ENCODE peak calls at places on chromosomes 6 and 20, in eight cellular contexts. E is psoas muscle; Q is activated T-cell treated with anti-CD3 and anti-CD28 coated beads, Interleukin-2, amount 50 U/mL, for 48 hours; U is DMS79 treated with DMSO at 0.1 percent for 48 hours; L is CD4-positive, CD25-positive, alpha-beta regulatory T cell; C is C1 segment of cervical spinal cord; Z is T follicular helper cell; R is naive thymus-derived CD4-positive, alpha-beta T cell. J is an unnamed sample.

GRCh38 chr20:58829531-58829941 is 21.2 kb downstream of the GNAS-AS1 start:
- DNase-seq in E (peak), Q (no peak), U (peak), L (no peak), C (peak), Z (no peak), R (no peak), J (no peak)

GRCh38 chr20:5658897-5659296 is 91.3 kb upstream of the SHLD1 start:
- DNase-seq in E (peak), Q (peak), U (peak), L (peak), C (no peak), Z (peak), R (peak), J (peak)

GRCh38 chr6:44621846-44622245 is 234.3 kb downstream of the CDC5L start:
- DNase-seq in E (no peak), Q (no peak), U (no peak), L (no peak), C (no peak), Z (no peak), R (no peak), J (no peak)

GRCh38 chr20:45892828-45893500 is 1.8 kb downstream of the CTSA start:
- DNase-seq in E (no peak), Q (no peak), U (no peak), L (peak), C (no peak), Z (no peak), R (no peak), J (no peak)

GRCh38 chr20:38961530-38962043 is 557 bp upstream of the DHX35 start:
- DNase-seq in E (no peak), Q (no peak), U (peak), L (no peak), C (no peak), Z (no peak), R (no peak), J (no peak)

GRCh38 chr20:11912664-11913415 is 4.9 kb upstream of the BTBD3 start:
- DNase-seq in E (no peak), Q (no peak), U (no peak), L (no peak), C (no peak), Z (no peak), R (no peak), J (no peak)

GRCh38 chr6:47047097-47047478 is 5.0 kb upstream of the ADGRF1 start:
- DNase-seq in E (no peak), Q (no peak), U (no peak), L (no peak), C (no peak), Z (no peak), R (no peak), J (no peak)

GRCh38 chr6:119137194-119138072 is 59.0 kb upstream of the FAM184A start:
- DNase-seq in E (no peak), Q (no peak), U (no peak), L (no peak), C (no peak), Z (no peak), R (no peak), J (no peak)

GRCh38 chr6:7215140-7215539 is 97.9 kb downstream of the SSR1 start:
- DNase-seq in E (peak), Q (no peak), U (no peak), L (no peak), C (no peak), Z (no peak), R (no peak), J (no peak)

GRCh38 chr6:72350256-72350875 is 271.5 kb upstream of the KCNQ5 start:
- DNase-seq in E (no peak), Q (no peak), U (no peak), L (no peak), C (no peak), Z (no peak), R (no peak), J (no peak)

GRCh38 chr6:67141012-67141411 is 1434.0 kb upstream of the EYS start:
- DNase-seq in E (no peak), Q (no peak), U (no peak), L (no peak), C (no peak), Z (no peak), R (no peak), J (no peak)

GRCh38 chr20:38127011-38127621 is 38.0 kb downstream of the TGM2 start:
- DNase-seq in E (peak), Q (no peak), U (no peak), L (no peak), C (no peak), Z (no peak), R (no peak), J (no peak)

GRCh38 chr6:5706094-5707033 is 300.4 kb downstream of the NRN1 start:
- DNase-seq in E (no peak), Q (no peak), U (no peak), L (peak), C (no peak), Z (no peak), R (peak), J (no peak)

GRCh38 chr20:49983848-49984408 is 1.1 kb downstream of the SNAI1 start:
- DNase-seq in E (no peak), Q (no peak), U (no peak), L (no peak), C (peak), Z (no peak), R (no peak), J (no peak)

GRCh38 chr6:158417760-158418098 is 105.5 kb downstream of the TULP4 start:
- DNase-seq in E (no peak), Q (no peak), U (no peak), L (no peak), C (no peak), Z (no peak), R (no peak), J (no peak)

GRCh38 chr6:12909828-12910227 is 193.3 kb downstream of the PHACTR1 start:
- DNase-seq in E (no peak), Q (no peak), U (no peak), L (no peak), C (no peak), Z (no peak), R (no peak), J (no peak)

GRCh38 chr6:160730911-160731310 is 28.9 kb downstream of the PLG start:
- DNase-seq in E (no peak), Q (no peak), U (no peak), L (no peak), C (no peak), Z (no peak), R (no peak), J (no peak)

GRCh38 chr6:130252527-130253237 is 29.9 kb upstream of the SAMD3 start:
- DNase-seq in E (no peak), Q (no peak), U (no peak), L (no peak), C (no peak), Z (no peak), R (no peak), J (no peak)

GRCh38 chr6:117547688-117548621 is 54.4 kb downstream of the GOPC start:
- DNase-seq in E (peak), Q (peak), U (peak), L (peak), C (peak), Z (peak), R (peak), J (no peak)

GRCh38 chr6:69265706-69266105 is 531.1 kb downstream of the LMBRD1 start:
- DNase-seq in E (no peak), Q (no peak), U (no peak), L (no peak), C (no peak), Z (no peak), R (no peak), J (peak)

GRCh38 chr6:155273438-155273837 is 9.6 kb downstream of the CLDN20 start:
- DNase-seq in E (no peak), Q (no peak), U (no peak), L (no peak), C (no peak), Z (no peak), R (no peak), J (no peak)

J was measured in NCI-H1417.